ENCODE peak calls at places on chromosomes 4 and X, in five cellular contexts. V is upper lobe of right lung; F is body of pancreas; K is brain microvascular endothelial cell; S is CD8-positive, alpha-beta T cell. R is an unnamed sample.

GRCh38 chr4:3330682-3331081 is 37.9 kb downstream of the RGS12 start:
- DNase-seq in F (no peak), K (no peak), S (no peak), V (peak), R (no peak)

GRCh38 chr4:4784379-4784778 is 75.1 kb upstream of the MSX1 start:
- DNase-seq in F (no peak), V (no peak), K (no peak), S (no peak), R (no peak)

GRCh38 chrX:11399481-11399880 is 106.3 kb downstream of the AMELX start:
- DNase-seq in F (no peak), S (no peak), K (no peak), V (no peak), R (no peak)

GRCh38 chr4:78784255-78784654 is 8.1 kb downstream of the BMP2K start:
- DNase-seq in V (no peak), S (no peak), K (peak), F (no peak), R (no peak)

GRCh38 chr4:67713531-67714247 is 12.7 kb upstream of the UBA6 start:
- DNase-seq in F (no peak), K (peak), V (no peak), S (no peak), R (no peak)

GRCh38 chr4:2350982-2351381 is 67.5 kb downstream of the ZFYVE28 start:
- DNase-seq in V (peak), S (no peak), F (no peak), K (no peak), R (no peak)

GRCh38 chr4:145739840-145740239 is 59.9 kb downstream of the C4orf51 start:
- DNase-seq in K (no peak), S (no peak), F (no peak), V (no peak), R (no peak)

GRCh38 chr4:58953575-58953974 is 1843.4 kb upstream of the IGFBP7 start:
- DNase-seq in V (no peak), S (no peak), K (no peak), F (no peak), R (no peak)

GRCh38 chr4:138241281-138242075 is 671 bp downstream of the SLC7A11 start:
- DNase-seq in S (no peak), F (peak), V (no peak), K (peak), R (peak)

GRCh38 chr4:125693233-125693632 is 378.5 kb downstream of the FAT4 start:
- DNase-seq in K (no peak), S (no peak), V (no peak), F (no peak), R (no peak)

GRCh38 chrX:154016366-154017076 is 3.2 kb downstream of the IRAK1 start:
- DNase-seq in S (no peak), K (no peak), V (no peak), F (no peak), R (no peak)

GRCh38 chr4:105666693-105667092 is 41.8 kb downstream of the INTS12 start:
- DNase-seq in F (no peak), V (no peak), S (no peak), K (peak), R (peak)

GRCh38 chr4:53380221-53380620 is 2.8 kb downstream of the FIP1L1 start:
- DNase-seq in F (no peak), K (no peak), S (no peak), V (no peak), R (no peak)

GRCh38 chr4:53377319-53378170 is at the start of gene FIP1L1:
- DNase-seq in F (peak), K (peak), S (peak), V (peak), R (peak)

GRCh38 chr4:53374777-53375258 is 2.6 kb upstream of the FIP1L1 start:
- DNase-seq in K (no peak), S (no peak), F (no peak), V (no peak), R (no peak)

GRCh38 chr4:53378171-53378482 is 686 bp downstream of the FIP1L1 start:
- DNase-seq in K (no peak), S (no peak), V (no peak), F (no peak), R (no peak)

DNA sequence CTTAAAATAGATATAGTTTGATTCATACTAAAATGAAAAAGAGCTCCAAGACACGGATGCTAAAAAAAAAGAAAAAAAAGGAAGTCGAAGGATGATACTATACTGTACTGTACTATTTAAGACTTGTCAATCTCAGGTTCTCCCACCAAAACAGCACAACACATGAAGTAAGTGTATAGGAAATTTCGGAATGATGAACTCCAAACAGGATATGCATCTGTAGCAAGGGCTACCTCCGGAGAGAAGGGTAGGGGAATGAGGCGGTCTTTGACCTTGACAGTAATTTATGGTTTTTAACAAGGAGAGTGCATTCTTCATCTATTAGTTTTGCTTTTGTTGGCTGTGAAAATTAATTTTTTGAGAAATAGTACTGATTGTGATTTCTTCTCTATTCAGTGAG is 541 bp upstream of the FIP1L1 start:
- DNase-seq in F (no peak), V (no peak), K (no peak), S (no peak), R (peak)
- TF ChIP-seq CTCF in F (no peak), V (no peak), K (no peak), S (no peak), R (no peak)

GRCh38 chrX:152958047-152958446 is 35.9 kb downstream of the PNMA5 start:
- DNase-seq in S (no peak), F (no peak), K (no peak), V (no peak), R (peak)

GRCh38 chrX:152959626-152960025 is 34.3 kb downstream of the PNMA5 start:
- DNase-seq in S (no peak), K (no peak), V (no peak), F (no peak), R (no peak)

GRCh38 chrX:152960115-152960514 is 33.8 kb downstream of the PNMA5 start:
- DNase-seq in V (no peak), S (no peak), K (no peak), F (no peak), R (no peak)

GRCh38 chrX:152958524-152959465 is 35.1 kb downstream of the PNMA5 start:
- DNase-seq in F (peak), K (peak), V (peak), S (peak), R (peak)
- H3K4me3 ChIP-seq in F (no peak), K (peak), V (peak), S (peak), R (peak)

DNA sequence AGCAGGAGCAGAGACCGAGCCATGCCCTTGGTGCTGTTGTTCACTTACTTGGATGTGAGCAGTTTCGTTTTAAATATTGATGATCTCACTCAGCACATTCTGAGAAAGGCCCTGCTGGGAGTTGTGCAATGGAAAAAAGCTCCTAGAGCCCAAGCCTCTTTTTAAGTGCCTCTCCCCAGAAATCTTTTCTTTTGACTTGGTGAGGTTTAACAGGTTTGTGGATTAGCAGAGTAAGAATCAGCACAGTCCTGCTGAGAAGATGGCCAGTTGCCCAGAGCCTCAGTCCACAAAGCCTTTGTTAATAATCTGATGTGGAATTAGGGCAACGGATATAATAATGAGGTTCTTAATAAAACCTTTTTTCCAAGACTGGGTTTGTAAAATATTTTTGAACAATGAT is 157.5 kb upstream of the ATP6AP2 start:
- DNase-seq in F (no peak), K (no peak), S (no peak), V (no peak), R (peak)
- TF ChIP-seq CTCF in F (no peak), K (no peak), S (no peak), V (no peak), R (no peak)

GRCh38 chr4:41877020-41877796 is 58.0 kb upstream of the TMEM33 start:
- DNase-seq in F (no peak), K (no peak), S (no peak), V (no peak), R (no peak)

GRCh38 chr4:41880022-41880837 is 55.0 kb upstream of the TMEM33 start:
- DNase-seq in F (no peak), S (no peak), K (no peak), V (no peak), R (no peak)

GRCh38 chr4:41879552-41879951 is 55.7 kb upstream of the TMEM33 start:
- DNase-seq in F (no peak), S (no peak), V (no peak), K (no peak), R (no peak)

GRCh38 chr4:41878991-41879491 is 56.2 kb upstream of the TMEM33 start:
- DNase-seq in V (no peak), K (no peak), F (no peak), S (no peak), R (no peak)

GRCh38 chr4:41878170-41878941 is 56.9 kb upstream of the TMEM33 start:
- DNase-seq in F (no peak), K (no peak), V (no peak), S (no peak), R (no peak)
- H3K4me3 ChIP-seq in F (no peak), K (no peak), V (no peak), S (no peak), R (no peak)

DNA sequence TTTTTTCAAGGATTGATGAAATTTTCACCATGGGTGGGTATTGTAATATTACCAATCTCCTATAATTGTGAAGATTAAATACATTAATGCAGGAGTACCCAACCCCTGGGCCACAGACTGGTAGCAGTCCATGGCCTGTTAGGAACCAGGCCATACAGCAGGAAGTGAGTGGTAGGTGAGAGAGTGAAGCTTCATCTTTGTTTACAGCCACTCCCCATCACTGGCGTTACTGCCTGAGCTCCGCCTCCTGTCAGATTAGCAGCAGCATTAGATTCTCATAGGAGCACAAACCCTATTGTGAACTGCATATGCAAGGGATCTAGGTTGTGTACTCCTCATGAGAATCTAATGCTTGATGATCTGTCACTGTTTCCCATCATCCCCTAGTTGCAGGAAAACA is 15.1 kb downstream of the RAPGEF2 start:
- DNase-seq in F (no peak), V (no peak), S (no peak), K (no peak), R (no peak)
- TF ChIP-seq CTCF in F (no peak), V (no peak), S (no peak), K (no peak), R (no peak)

DNA sequence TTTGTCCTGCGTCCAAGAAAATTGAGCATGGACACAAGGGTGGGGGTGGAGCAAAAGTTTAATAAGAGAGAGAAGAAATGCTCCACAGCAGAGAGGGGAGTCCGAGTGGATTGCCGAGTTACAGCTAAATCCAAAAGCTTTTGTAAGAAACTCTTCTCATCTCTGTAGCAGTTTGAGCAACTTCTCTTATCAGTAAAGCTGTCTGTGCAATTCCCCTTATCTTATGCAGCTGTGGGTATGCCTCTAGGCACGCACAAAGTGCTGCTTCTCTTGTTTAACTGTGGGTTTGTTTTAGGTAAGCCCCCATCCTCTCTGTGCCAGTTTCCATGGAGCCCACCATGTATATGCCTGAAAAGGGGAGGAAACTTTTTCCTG is 44.8 kb downstream of the HMGB2 start:
- DNase-seq in S (no peak), K (peak), F (no peak), V (no peak), R (no peak)
- H3K4me3 ChIP-seq in S (no peak), K (no peak), F (no peak), V (peak), R (no peak)